ENCODE peak calls at places on chromosomes 2 and 18, in four cellular contexts. One of them, this sample, is unnamed.

GRCh38 chr2:64311948-64312621 is 141.9 kb upstream of the LGALSL start:
- DNase-seq in HepG2: peak; percentile 85
- DNase-seq in GM12878: no peak
- DNase-seq in K562: no peak
- DNase-seq in this sample: no peak

GRCh38 chr2:66553370-66553769 is 118.4 kb downstream of the MEIS1 start:
- DNase-seq in HepG2: no peak
- DNase-seq in K562: no peak
- DNase-seq in GM12878: no peak
- DNase-seq in this sample: no peak

GRCh38 chr2:107195631-107196030 is 309.7 kb upstream of the ST6GAL2 start:
- DNase-seq in GM12878: no peak
- DNase-seq in HepG2: no peak
- DNase-seq in K562: no peak
- DNase-seq in this sample: no peak

GRCh38 chr2:24399434-24400206 is 39.3 kb upstream of the ITSN2 start:
- DNase-seq in K562: no peak
- DNase-seq in HepG2: peak; percentile 45
- DNase-seq in GM12878: no peak
- DNase-seq in this sample: no peak

GRCh38 chr2:231884438-231885140 is 41.6 kb downstream of the NPPC start:
- DNase-seq in HepG2: no peak
- DNase-seq in K562: no peak
- DNase-seq in GM12878: no peak
- DNase-seq in this sample: no peak

GRCh38 chr18:49968649-49969309 is 155.4 kb upstream of the ACAA2 start:
- DNase-seq in K562: no peak
- DNase-seq in GM12878: no peak
- DNase-seq in HepG2: peak; percentile 31
- DNase-seq in this sample: no peak

GRCh38 chr2:5164806-5165525 is 527.2 kb upstream of the SOX11 start:
- DNase-seq in GM12878: no peak
- DNase-seq in K562: no peak
- DNase-seq in HepG2: no peak
- DNase-seq in this sample: no peak

GRCh38 chr2:112723556-112723940 is 2.7 kb downstream of the NT5DC4 start:
- DNase-seq in K562: no peak
- DNase-seq in GM12878: no peak
- DNase-seq in HepG2: no peak
- DNase-seq in this sample: no peak

GRCh38 chr2:30681022-30681421 is 126.2 kb downstream of the CAPN13 start:
- DNase-seq in GM12878: no peak
- DNase-seq in HepG2: no peak
- DNase-seq in K562: no peak
- DNase-seq in this sample: no peak

GRCh38 chr2:113202305-113203216 is 28.8 kb downstream of the PSD4 start:
- DNase-seq in GM12878: no peak
- DNase-seq in HepG2: no peak
- DNase-seq in K562: no peak
- DNase-seq in this sample: no peak

DNA sequence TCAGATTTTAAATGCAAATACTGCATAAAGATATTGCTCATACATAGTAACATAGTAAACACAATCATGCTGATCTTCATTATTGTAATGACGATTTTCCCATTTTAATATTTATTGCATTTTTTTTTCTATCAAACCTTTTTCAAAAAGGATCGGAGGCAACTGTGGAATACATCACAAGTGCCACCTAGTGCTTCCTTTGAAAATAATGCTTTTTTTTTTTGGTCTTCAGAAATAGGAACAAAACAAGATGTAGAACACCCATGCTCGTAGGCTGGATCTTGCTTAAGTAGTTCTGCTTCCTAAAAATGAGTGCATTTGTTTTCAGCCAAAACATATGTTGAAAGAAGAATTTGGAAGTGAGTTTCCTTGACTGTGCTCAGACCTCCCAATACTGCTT is 35.7 kb upstream of the GPR155 start:
- DNase-seq in GM12878: no peak
- DNase-seq in HepG2: no peak
- DNase-seq in K562: no peak
- DNase-seq in this sample: no peak
- TF ChIP-seq FOXK2 in GM12878: no peak
- TF ChIP-seq FOXK2 in HepG2: no peak
- TF ChIP-seq FOXK2 in K562: no peak
- TF ChIP-seq FOXK2 in this sample: no peak

GRCh38 chr2:54673501-54673998 is 49.9 kb upstream of the EML6 start:
- DNase-seq in K562: no peak
- DNase-seq in HepG2: no peak
- DNase-seq in GM12878: no peak
- DNase-seq in this sample: no peak
- TF ChIP-seq FOXK2 in K562: no peak
- TF ChIP-seq FOXK2 in HepG2: no peak
- TF ChIP-seq FOXK2 in GM12878: no peak
- TF ChIP-seq FOXK2 in this sample: no peak

GRCh38 chr2:38203455-38203810 is 127.5 kb upstream of the CYP1B1 start:
- DNase-seq in HepG2: no peak
- DNase-seq in GM12878: no peak
- DNase-seq in K562: no peak
- DNase-seq in this sample: no peak
- TF ChIP-seq FOXK2 in HepG2: no peak
- TF ChIP-seq FOXK2 in GM12878: no peak
- TF ChIP-seq FOXK2 in K562: no peak
- TF ChIP-seq FOXK2 in this sample: no peak

DNA sequence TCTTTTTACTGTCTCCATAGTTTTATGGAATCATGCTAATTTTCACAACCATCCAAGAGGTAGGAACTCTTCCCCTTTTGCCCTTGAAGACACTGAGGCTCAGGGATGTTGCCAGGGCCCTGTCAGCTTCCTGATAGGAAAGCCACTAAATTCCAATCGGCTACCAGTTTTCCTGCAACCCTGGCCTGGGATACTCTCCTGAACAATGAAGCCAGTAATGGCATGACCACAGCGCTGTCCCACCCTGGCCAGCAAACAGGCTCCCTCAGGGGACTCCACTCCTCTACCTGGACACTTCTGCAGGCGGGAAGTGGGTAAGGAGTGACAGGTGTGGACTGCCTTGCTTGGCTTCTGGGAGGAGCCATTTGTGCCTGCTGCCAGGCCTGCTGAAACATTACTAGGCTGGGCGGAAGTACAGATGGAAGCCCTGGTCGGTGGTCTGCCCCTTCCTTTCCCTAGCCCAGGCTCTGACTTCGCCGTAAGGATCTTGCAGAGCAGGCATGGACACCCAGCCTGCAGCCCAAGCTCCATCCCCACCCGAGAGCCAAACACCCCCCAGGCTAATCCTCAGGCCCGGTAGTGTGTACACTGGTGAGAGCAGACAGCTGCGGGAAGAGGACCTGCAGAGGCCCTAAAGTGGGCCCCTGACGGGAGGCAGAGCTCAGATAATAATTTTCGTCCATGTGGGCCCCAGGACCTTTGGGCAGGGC is 78.8 kb upstream of the SMAD2 start:
- DNase-seq in HepG2: no peak
- DNase-seq in GM12878: no peak
- DNase-seq in K562: no peak
- DNase-seq in this sample: no peak
- TF ChIP-seq FOXK2 in HepG2: no peak
- TF ChIP-seq FOXK2 in GM12878: no peak
- TF ChIP-seq FOXK2 in K562: no peak
- TF ChIP-seq FOXK2 in this sample: no peak